ENCODE peak calls at places on chromosomes 4 and X, in six cellular contexts. N is dorsolateral prefrontal cortex; K is naive thymus-derived CD4-positive, alpha-beta T cell; Z is CD8-positive, alpha-beta memory T cell; E is H54; U is ACHN. T is an unnamed sample.

GRCh38 chrX:13938766-13939530 is 90.7 kb downstream of the GEMIN8 start:
- DNase-seq in U (no peak), E (no peak), N (no peak), K (no peak), Z (no peak), T (no peak)

GRCh38 chrX:153902388-153902787 is 2.1 kb upstream of the AVPR2 start:
- DNase-seq in U (no peak), K (no peak), E (no peak), Z (no peak), N (no peak), T (no peak)

GRCh38 chr4:65437102-65437501 is 233.2 kb downstream of the EPHA5 start:
- DNase-seq in K (no peak), Z (no peak), N (no peak), U (no peak), E (no peak), T (no peak)

GRCh38 chr4:182819751-182820150 is 97.4 kb downstream of the DCTD start:
- DNase-seq in E (no peak), N (no peak), K (no peak), Z (no peak), U (no peak), T (no peak)

GRCh38 chr4:103499094-103499493 is 220.7 kb downstream of the TACR3 start:
- DNase-seq in Z (no peak), E (no peak), N (no peak), U (no peak), K (no peak), T (no peak)

GRCh38 chrX:118353081-118353850 is 7.4 kb downstream of the WDR44 start:
- DNase-seq in Z (no peak), K (no peak), E (no peak), N (no peak), U (no peak), T (no peak)

GRCh38 chrX:18676050-18676449 is 4.1 kb upstream of the RS1 start:
- DNase-seq in U (no peak), K (no peak), N (no peak), E (no peak), Z (no peak), T (no peak)

GRCh38 chr4:6916587-6917444 is 7.2 kb downstream of the TBC1D14 start:
- DNase-seq in U (peak), N (no peak), K (no peak), E (peak), Z (peak), T (no peak)

GRCh38 chrX:107485019-107485418 is 35.6 kb downstream of the FRMPD3 start:
- DNase-seq in K (no peak), E (no peak), U (no peak), N (no peak), Z (no peak), T (no peak)

GRCh38 chr4:118680808-118681207 is 4.4 kb upstream of the METTL14 start:
- DNase-seq in K (no peak), N (no peak), Z (no peak), U (no peak), E (no peak), T (no peak)

GRCh38 chr4:187060551-187060950 is 336.9 kb upstream of the FAT1 start:
- DNase-seq in E (no peak), Z (no peak), N (no peak), K (no peak), U (no peak), T (no peak)

GRCh38 chr4:76943790-76944189 is 5.8 kb upstream of the SEPTIN11 start:
- DNase-seq in Z (no peak), U (no peak), K (no peak), E (no peak), N (no peak), T (no peak)

GRCh38 chrX:7334253-7334935 is 186.4 kb upstream of the PUDP start:
- DNase-seq in Z (no peak), N (no peak), U (no peak), K (no peak), E (peak), T (no peak)

GRCh38 chrX:39542316-39542715 is 555.4 kb downstream of the BCOR start:
- DNase-seq in K (no peak), E (no peak), Z (no peak), N (no peak), U (no peak), T (no peak)

GRCh38 chr4:81466841-81467671 is 4.7 kb downstream of the RASGEF1B start:
- DNase-seq in K (peak), Z (peak), N (peak), U (peak), E (no peak), T (peak)

GRCh38 chrX:7147431-7147977 is at the start of gene STS:
- DNase-seq in K (peak), N (peak), Z (peak), E (no peak), U (peak), T (peak)

GRCh38 chr4:168496834-168497233 is at the start of gene PALLD:
- DNase-seq in N (no peak), E (no peak), U (no peak), Z (no peak), K (no peak), T (no peak)

GRCh38 chrX:42017971-42018370 is 94.6 kb upstream of the CASK start:
- DNase-seq in K (no peak), E (no peak), Z (no peak), N (no peak), U (no peak), T (no peak)

GRCh38 chr4:147570616-147571015 is 46.6 kb upstream of the TMEM184C start:
- DNase-seq in U (no peak), E (no peak), K (no peak), N (no peak), Z (no peak), T (no peak)

GRCh38 chr4:113160548-113160947 is 111.1 kb downstream of the ANK2 start:
- DNase-seq in U (no peak), N (no peak), K (no peak), Z (no peak), E (no peak), T (no peak)

GRCh38 chrX:106246511-106246910 is 78.4 kb downstream of the PWWP3B start:
- DNase-seq in N (no peak), K (no peak), E (no peak), Z (no peak), U (no peak), T (no peak)